ENCODE peak calls at places on chromosomes 2 and 18, in five cellular contexts. One of them, this sample, is unnamed.
A peak's percentile ranks its signal among the peaks of the same experiment; 100 is the strongest.

GRCh38 chr2:74715880-74716279 is 61.8 kb downstream of the SEMA4F start:
- DNase-seq in nephron progenitor cell: no peak
- DNase-seq in HFFc6: no peak
- DNase-seq in adrenal gland: no peak
- DNase-seq in GM10248: no peak
- DNase-seq in this sample: no peak

GRCh38 chr2:234494361-234495075 is 2.4 kb downstream of the ARL4C start:
- DNase-seq in nephron progenitor cell: no peak
- DNase-seq in HFFc6: no peak
- DNase-seq in adrenal gland: no peak
- DNase-seq in GM10248: no peak
- DNase-seq in this sample: no peak

GRCh38 chr2:23524261-23524706 is 139.3 kb downstream of the KLHL29 start:
- DNase-seq in nephron progenitor cell: peak; percentile 54
- DNase-seq in HFFc6: peak; percentile 39
- DNase-seq in adrenal gland: peak; percentile 93
- DNase-seq in GM10248: no peak
- DNase-seq in this sample: no peak

GRCh38 chr2:73999881-74000597 is 15.3 kb downstream of the TET3 start:
- DNase-seq in nephron progenitor cell: peak; percentile 52
- DNase-seq in HFFc6: no peak
- DNase-seq in adrenal gland: no peak
- DNase-seq in GM10248: no peak
- DNase-seq in this sample: no peak

GRCh38 chr18:13823707-13824395 is at the start of gene MC5R:
- DNase-seq in nephron progenitor cell: peak; percentile 86
- DNase-seq in HFFc6: no peak
- DNase-seq in adrenal gland: peak; percentile 71
- DNase-seq in GM10248: peak; percentile 90
- DNase-seq in this sample: peak; percentile 93

GRCh38 chr18:24023185-24023814 is 8.7 kb downstream of the TTC39C start:
- DNase-seq in nephron progenitor cell: peak; percentile 9
- DNase-seq in HFFc6: no peak
- DNase-seq in adrenal gland: no peak
- DNase-seq in GM10248: no peak
- DNase-seq in this sample: no peak

GRCh38 chr2:172427990-172428840 is 829 bp downstream of the ITGA6 start:
- DNase-seq in nephron progenitor cell: peak; percentile 52
- DNase-seq in HFFc6: no peak
- DNase-seq in adrenal gland: no peak
- DNase-seq in GM10248: no peak
- DNase-seq in this sample: no peak

GRCh38 chr2:133171396-133172004 is 396.8 kb downstream of the NCKAP5 start:
- DNase-seq in nephron progenitor cell: peak; percentile 19
- DNase-seq in HFFc6: peak; percentile 62
- DNase-seq in adrenal gland: no peak
- DNase-seq in GM10248: peak; percentile 22
- DNase-seq in this sample: peak; percentile 14

GRCh38 chr2:61343141-61343540 is 127.7 kb downstream of the USP34 start:
- DNase-seq in nephron progenitor cell: no peak
- DNase-seq in HFFc6: no peak
- DNase-seq in adrenal gland: no peak
- DNase-seq in GM10248: no peak
- DNase-seq in this sample: no peak

GRCh38 chr18:35514752-35515459 is 17.1 kb upstream of the INO80C start:
- DNase-seq in nephron progenitor cell: no peak
- DNase-seq in HFFc6: no peak
- DNase-seq in adrenal gland: no peak
- DNase-seq in GM10248: no peak
- DNase-seq in this sample: no peak

GRCh38 chr2:151051584-151052220 is 210.0 kb downstream of the RBM43 start:
- DNase-seq in nephron progenitor cell: peak; percentile 28
- DNase-seq in HFFc6: peak; percentile 55
- DNase-seq in adrenal gland: peak; percentile 77
- DNase-seq in GM10248: peak; percentile 29
- DNase-seq in this sample: peak; percentile 44

DNA sequence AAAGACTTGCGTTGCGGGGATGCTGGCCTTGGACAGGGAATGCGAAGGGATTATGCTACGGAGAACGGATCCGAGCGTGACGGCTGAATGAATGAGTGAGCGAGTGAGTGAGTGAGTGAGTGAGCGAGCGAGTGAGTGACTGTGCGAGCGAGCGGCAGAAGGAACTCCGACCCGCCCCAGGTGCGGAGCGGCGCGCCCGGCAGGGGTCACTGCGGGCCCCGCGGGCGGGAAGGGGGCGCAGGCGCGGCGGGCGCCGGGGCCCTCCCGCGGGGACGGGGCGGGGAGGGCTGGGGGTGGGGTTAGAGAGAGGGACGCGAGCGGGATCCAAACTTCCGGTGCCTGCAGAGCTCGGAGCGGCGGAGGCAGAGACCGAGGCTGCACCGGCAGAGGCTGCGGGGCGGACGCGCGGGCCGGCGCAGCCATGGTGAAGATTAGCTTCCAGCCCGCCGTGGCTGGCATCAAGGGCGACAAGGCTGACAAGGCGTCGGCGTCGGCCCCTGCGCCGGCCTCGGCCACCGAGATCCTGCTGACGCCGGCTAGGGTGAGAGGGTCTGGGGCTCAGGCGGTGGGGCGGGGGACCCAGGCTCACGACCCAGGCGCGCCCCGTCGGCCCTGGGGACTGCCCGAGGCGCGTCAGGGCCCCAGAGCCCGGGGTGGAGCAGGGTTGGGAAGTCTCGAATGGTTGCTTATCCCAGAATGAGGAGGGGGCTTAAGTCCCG is at the start of gene ITM2C:
- DNase-seq in nephron progenitor cell: peak; percentile 82
- DNase-seq in HFFc6: peak; percentile 37
- DNase-seq in adrenal gland: peak; percentile 73
- DNase-seq in GM10248: peak; percentile 90
- DNase-seq in this sample: peak; percentile 94
- TF ChIP-seq CTCF in nephron progenitor cell: peak; percentile 12
- TF ChIP-seq CTCF in HFFc6: peak; percentile 61
- TF ChIP-seq CTCF in adrenal gland: peak; percentile 21
- TF ChIP-seq CTCF in GM10248: peak; percentile 58
- TF ChIP-seq CTCF in this sample: peak; percentile 55

DNA sequence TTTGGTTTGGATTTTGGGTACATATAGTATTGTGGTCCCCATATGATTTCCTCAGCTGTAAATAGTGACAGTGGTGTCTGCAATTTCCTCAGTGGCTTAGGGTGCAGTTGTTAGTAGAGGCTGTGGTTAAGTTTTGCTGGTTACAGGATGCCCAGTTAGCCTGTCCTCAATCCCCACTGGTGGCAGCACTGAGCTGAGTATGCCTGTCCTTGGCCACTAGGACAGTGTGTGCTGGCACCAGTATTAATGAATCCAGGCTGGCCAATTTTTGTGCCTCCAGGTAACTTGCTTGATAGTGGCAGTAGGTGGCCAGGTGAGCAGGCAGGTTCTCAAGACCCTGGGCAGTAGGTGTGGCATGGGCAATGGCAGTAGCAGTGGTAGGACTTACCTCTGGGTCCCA is 973.1 kb downstream of the TMEM182 start:
- DNase-seq in nephron progenitor cell: no peak
- DNase-seq in HFFc6: no peak
- DNase-seq in adrenal gland: no peak
- DNase-seq in GM10248: no peak
- DNase-seq in this sample: no peak
- TF ChIP-seq CTCF in nephron progenitor cell: no peak
- TF ChIP-seq CTCF in HFFc6: no peak
- TF ChIP-seq CTCF in adrenal gland: no peak
- TF ChIP-seq CTCF in GM10248: no peak
- TF ChIP-seq CTCF in this sample: no peak

GRCh38 chr2:239928457-239929350 is 96.4 kb downstream of the NDUFA10 start:
- DNase-seq in nephron progenitor cell: no peak
- DNase-seq in HFFc6: no peak
- DNase-seq in adrenal gland: peak; percentile 46
- DNase-seq in GM10248: no peak
- DNase-seq in this sample: no peak
- TF ChIP-seq CTCF in nephron progenitor cell: no peak
- TF ChIP-seq CTCF in HFFc6: no peak
- TF ChIP-seq CTCF in adrenal gland: no peak
- TF ChIP-seq CTCF in GM10248: no peak
- TF ChIP-seq CTCF in this sample: no peak

GRCh38 chr2:229416116-229416694 is 145.1 kb upstream of the PID1 start:
- DNase-seq in nephron progenitor cell: no peak
- DNase-seq in HFFc6: peak; percentile 3
- DNase-seq in adrenal gland: peak; percentile 81
- DNase-seq in GM10248: no peak
- DNase-seq in this sample: no peak
- TF ChIP-seq CTCF in nephron progenitor cell: no peak
- TF ChIP-seq CTCF in HFFc6: no peak
- TF ChIP-seq CTCF in adrenal gland: no peak
- TF ChIP-seq CTCF in GM10248: no peak
- TF ChIP-seq CTCF in this sample: no peak

GRCh38 chr2:28736034-28736433 is 15.6 kb upstream of the PPP1CB start:
- DNase-seq in nephron progenitor cell: no peak
- DNase-seq in HFFc6: no peak
- DNase-seq in adrenal gland: peak; percentile 93
- DNase-seq in GM10248: no peak
- DNase-seq in this sample: no peak

GRCh38 chr2:28735511-28735910 is 16.1 kb upstream of the PPP1CB start:
- DNase-seq in nephron progenitor cell: no peak
- DNase-seq in HFFc6: no peak
- DNase-seq in adrenal gland: no peak
- DNase-seq in GM10248: no peak
- DNase-seq in this sample: no peak

GRCh38 chr2:28729698-28730097 is 21.9 kb upstream of the PPP1CB start:
- DNase-seq in nephron progenitor cell: no peak
- DNase-seq in HFFc6: peak; percentile 65
- DNase-seq in adrenal gland: no peak
- DNase-seq in GM10248: no peak
- DNase-seq in this sample: no peak

GRCh38 chr2:28726177-28726576 is 25.5 kb upstream of the PPP1CB start:
- DNase-seq in nephron progenitor cell: no peak
- DNase-seq in HFFc6: no peak
- DNase-seq in adrenal gland: no peak
- DNase-seq in GM10248: no peak
- DNase-seq in this sample: no peak

DNA sequence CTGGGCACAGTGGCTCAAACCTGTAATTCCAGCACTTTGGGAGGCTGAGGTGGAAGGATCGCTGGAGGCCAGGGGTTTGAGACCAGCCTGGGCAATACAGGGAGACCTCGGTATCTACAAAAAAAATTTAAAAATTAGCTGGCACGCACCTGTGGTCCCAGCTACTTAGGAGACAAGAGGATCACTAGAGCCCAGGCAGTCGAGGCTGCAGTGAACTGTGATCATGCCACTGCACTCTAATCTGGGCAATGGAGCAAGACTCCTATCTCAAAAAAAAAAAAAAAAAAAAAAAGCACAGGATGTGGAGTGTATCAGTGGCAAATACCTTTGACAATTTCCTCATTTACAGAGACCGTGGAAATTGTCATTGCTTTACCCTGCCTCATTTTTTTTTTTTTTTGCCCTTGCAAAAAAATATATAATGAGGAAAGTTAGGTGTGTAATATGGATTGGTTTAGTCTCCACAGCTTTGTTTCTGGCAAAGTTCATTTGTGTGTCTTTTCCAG is 20.9 kb upstream of the PPP1CB start:
- DNase-seq in nephron progenitor cell: no peak
- DNase-seq in HFFc6: no peak
- DNase-seq in adrenal gland: no peak
- DNase-seq in GM10248: no peak
- DNase-seq in this sample: no peak
- TF ChIP-seq CTCF in nephron progenitor cell: no peak
- TF ChIP-seq CTCF in HFFc6: no peak
- TF ChIP-seq CTCF in adrenal gland: no peak
- TF ChIP-seq CTCF in GM10248: no peak
- TF ChIP-seq CTCF in this sample: no peak

GRCh38 chr18:49016648-49017539 is 66.1 kb upstream of the SMAD7 start:
- DNase-seq in nephron progenitor cell: peak; percentile 56
- DNase-seq in HFFc6: peak; percentile 78
- DNase-seq in adrenal gland: peak; percentile 65
- DNase-seq in GM10248: no peak
- DNase-seq in this sample: no peak
- TF ChIP-seq CTCF in nephron progenitor cell: no peak
- TF ChIP-seq CTCF in HFFc6: no peak
- TF ChIP-seq CTCF in adrenal gland: no peak
- TF ChIP-seq CTCF in GM10248: no peak
- TF ChIP-seq CTCF in this sample: no peak

This sample was measured in GM20000.